ENCODE peak calls at places on chromosome 13, in four cellular contexts. One of them, this sample, is unnamed.
A peak's percentile ranks its signal among the peaks of the same experiment; 100 is the strongest.

GRCh38 chr13:74250738-74251190 is 116.6 kb upstream of the KLF12 start:
- ATAC-seq in K562: no peak
- ATAC-seq in upper lobe of left lung: no peak
- ATAC-seq in A549: no peak
- ATAC-seq in this sample: no peak

GRCh38 chr13:108919036-108919907 is 289.9 kb downstream of the MYO16 start:
- ATAC-seq in upper lobe of left lung: peak; percentile 65
- ATAC-seq in K562: no peak
- ATAC-seq in A549: peak; percentile 81
- ATAC-seq in this sample: no peak

GRCh38 chr13:104525467-104525866 is 1459.2 kb upstream of the SLC10A2 start:
- ATAC-seq in K562: no peak
- ATAC-seq in upper lobe of left lung: no peak
- ATAC-seq in A549: no peak
- ATAC-seq in this sample: no peak

GRCh38 chr13:38086013-38086412 is 216.4 kb upstream of the TRPC4 start:
- ATAC-seq in A549: no peak
- ATAC-seq in K562: no peak
- ATAC-seq in upper lobe of left lung: no peak
- ATAC-seq in this sample: no peak

GRCh38 chr13:101453784-101454201 is 1.3 kb downstream of the ITGBL1 start:
- ATAC-seq in K562: no peak
- ATAC-seq in upper lobe of left lung: no peak
- ATAC-seq in A549: no peak
- ATAC-seq in this sample: no peak

GRCh38 chr13:78035500-78035899 is 116.9 kb upstream of the EDNRB start:
- ATAC-seq in upper lobe of left lung: no peak
- ATAC-seq in K562: no peak
- ATAC-seq in A549: no peak
- ATAC-seq in this sample: peak; percentile 51

GRCh38 chr13:40599722-40600121 is 66.7 kb downstream of the FOXO1 start:
- ATAC-seq in A549: no peak
- ATAC-seq in upper lobe of left lung: no peak
- ATAC-seq in K562: no peak
- ATAC-seq in this sample: no peak

GRCh38 chr13:109275848-109276247 is 510.5 kb downstream of the IRS2 start:
- ATAC-seq in A549: peak; percentile 23
- ATAC-seq in K562: no peak
- ATAC-seq in upper lobe of left lung: no peak
- ATAC-seq in this sample: no peak

GRCh38 chr13:74438911-74439310 is 304.7 kb upstream of the KLF12 start:
- ATAC-seq in upper lobe of left lung: no peak
- ATAC-seq in K562: no peak
- ATAC-seq in A549: no peak
- ATAC-seq in this sample: no peak

GRCh38 chr13:87333599-87333998 is 337.6 kb upstream of the SLITRK5 start:
- ATAC-seq in A549: no peak
- ATAC-seq in upper lobe of left lung: no peak
- ATAC-seq in K562: no peak
- ATAC-seq in this sample: no peak

GRCh38 chr13:112685856-112686255 is 4.0 kb upstream of the ATP11A start:
- ATAC-seq in A549: no peak
- ATAC-seq in K562: no peak
- ATAC-seq in upper lobe of left lung: peak; percentile 68
- ATAC-seq in this sample: no peak

GRCh38 chr13:113351514-113352026 is 12.4 kb downstream of the GRTP1 start:
- ATAC-seq in A549: no peak
- ATAC-seq in upper lobe of left lung: peak; percentile 78
- ATAC-seq in K562: no peak
- ATAC-seq in this sample: peak; percentile 39

DNA sequence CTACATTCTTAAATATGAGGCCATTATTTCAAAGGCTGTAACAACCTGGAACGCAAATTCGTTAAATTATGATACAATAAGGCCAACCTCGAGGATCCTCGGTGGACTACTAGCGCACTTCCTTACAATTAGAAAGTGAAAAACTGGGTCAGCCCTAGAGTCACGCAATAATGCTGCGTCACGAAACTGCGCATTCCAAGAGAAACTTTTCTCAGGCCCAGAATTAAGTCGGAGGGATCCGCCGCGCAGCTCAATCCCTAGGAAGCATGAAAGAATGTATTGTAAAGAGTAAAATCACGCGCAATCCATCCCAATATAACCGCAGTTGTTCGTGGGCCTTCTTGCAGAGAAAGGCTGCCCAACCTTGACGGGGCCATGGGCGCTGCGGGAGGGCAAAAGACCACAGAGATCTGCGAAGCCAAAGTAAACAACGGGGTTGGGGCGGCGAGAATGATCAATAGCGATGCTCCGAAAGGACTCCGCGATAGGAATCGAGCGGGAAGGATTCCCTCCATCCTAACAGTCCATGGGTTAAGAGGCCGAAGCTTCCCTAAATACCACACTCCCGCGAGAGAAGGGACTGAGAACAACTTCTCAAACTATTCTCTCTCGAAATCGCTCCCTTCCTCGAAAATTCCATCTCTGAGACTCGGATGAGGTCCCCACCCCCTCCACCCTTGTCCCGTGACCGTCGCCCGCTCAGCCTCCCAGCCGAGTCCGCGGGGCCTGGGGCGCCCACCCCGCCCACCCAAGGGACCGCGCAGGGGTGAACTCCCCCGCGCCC is 564 bp downstream of the SPART start:
- ATAC-seq in A549: peak; percentile 73
- ATAC-seq in upper lobe of left lung: peak; percentile 80
- ATAC-seq in K562: peak; percentile 75
- ATAC-seq in this sample: peak; percentile 59
- TF ChIP-seq EP300 in A549: no peak
- TF ChIP-seq EP300 in upper lobe of left lung: no peak
- TF ChIP-seq EP300 in K562: no peak
- TF ChIP-seq EP300 in this sample: no peak

GRCh38 chr13:30395192-30396158 is 26.8 kb upstream of the UBE2L5 start:
- ATAC-seq in K562: peak; percentile 75
- ATAC-seq in A549: peak; percentile 88
- ATAC-seq in upper lobe of left lung: peak; percentile 85
- ATAC-seq in this sample: peak; percentile 93

GRCh38 chr13:30401347-30401746 is 20.9 kb upstream of the UBE2L5 start:
- ATAC-seq in K562: no peak
- ATAC-seq in upper lobe of left lung: no peak
- ATAC-seq in A549: no peak
- ATAC-seq in this sample: no peak

GRCh38 chr13:30396434-30397075 is 25.7 kb upstream of the UBE2L5 start:
- ATAC-seq in upper lobe of left lung: no peak
- ATAC-seq in K562: no peak
- ATAC-seq in A549: no peak
- ATAC-seq in this sample: no peak

GRCh38 chr13:30400376-30400775 is 21.9 kb upstream of the UBE2L5 start:
- ATAC-seq in upper lobe of left lung: no peak
- ATAC-seq in K562: no peak
- ATAC-seq in A549: no peak
- ATAC-seq in this sample: no peak

DNA sequence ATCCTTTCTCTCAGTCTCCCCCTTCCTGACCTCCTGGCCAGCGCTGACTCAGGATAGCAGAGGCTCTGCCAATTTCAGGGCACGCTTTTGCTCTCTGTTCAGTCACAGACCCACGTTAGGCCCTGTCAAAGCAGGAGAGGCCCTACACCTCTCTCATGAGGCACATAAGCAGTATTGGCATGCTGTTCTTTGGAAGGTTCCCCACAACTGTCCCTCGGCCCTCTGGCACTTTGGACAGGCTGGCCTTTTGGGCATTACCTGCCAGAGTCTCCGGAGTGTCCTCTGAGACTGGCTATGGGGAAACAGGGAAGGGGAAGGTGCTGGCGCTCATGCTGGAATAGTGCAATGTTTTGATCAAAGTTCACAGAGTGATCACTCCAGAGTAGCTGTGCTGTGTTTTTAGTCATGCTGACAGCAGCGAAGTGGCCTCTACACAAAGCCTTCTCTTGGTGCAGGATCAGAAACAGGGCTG is 23.7 kb upstream of the UBE2L5 start:
- ATAC-seq in A549: no peak
- ATAC-seq in K562: no peak
- ATAC-seq in upper lobe of left lung: no peak
- ATAC-seq in this sample: no peak
- H3K4me3 ChIP-seq in A549: no peak overlapping the region
- H3K4me3 ChIP-seq in K562: no peak overlapping the region
- H3K4me3 ChIP-seq in upper lobe of left lung: no peak overlapping the region
- H3K4me3 ChIP-seq in this sample: no peak overlapping the region

DNA sequence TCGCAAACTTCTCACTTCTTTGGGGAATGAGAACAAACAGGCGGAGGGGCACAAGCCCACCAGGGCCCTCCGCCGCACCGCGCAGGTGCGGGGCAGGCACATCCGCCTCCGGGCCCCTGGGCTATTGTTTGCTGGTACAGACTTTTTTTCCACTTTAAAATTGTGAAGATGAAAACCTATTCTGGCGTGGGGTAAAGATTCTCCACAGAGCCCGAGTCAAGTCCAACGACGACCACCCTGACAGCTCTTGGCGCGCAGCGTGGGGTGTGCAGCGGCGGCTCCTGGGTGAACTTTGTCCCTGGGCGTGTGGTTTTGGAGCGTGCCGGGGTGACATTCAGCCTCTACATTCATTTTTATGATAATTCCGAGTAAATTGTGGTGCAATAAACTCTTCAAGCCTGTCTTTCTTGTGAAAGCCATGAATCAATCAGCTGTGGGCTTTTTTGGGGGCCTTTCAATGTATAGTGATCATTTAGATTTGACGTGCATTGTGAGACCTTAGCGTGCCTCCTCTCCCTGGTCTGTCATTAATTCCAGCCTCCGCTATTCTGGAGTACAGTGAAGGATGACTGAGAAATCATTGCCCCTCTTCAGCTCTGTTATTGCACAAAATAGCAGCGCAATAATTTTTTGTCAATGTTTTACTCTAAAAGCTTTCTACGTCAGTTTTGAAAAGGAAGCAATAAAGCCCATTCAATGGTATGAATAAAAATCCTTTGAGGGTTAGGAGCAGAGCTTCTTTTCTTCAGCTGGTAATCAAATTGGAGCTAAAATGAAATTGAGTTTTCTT is 90.0 kb downstream of the TEX29 start:
- ATAC-seq in A549: no peak
- ATAC-seq in K562: no peak
- ATAC-seq in upper lobe of left lung: no peak
- ATAC-seq in this sample: no peak
- TF ChIP-seq EP300 in A549: no peak
- TF ChIP-seq EP300 in K562: no peak
- TF ChIP-seq EP300 in upper lobe of left lung: no peak
- TF ChIP-seq EP300 in this sample: no peak

DNA sequence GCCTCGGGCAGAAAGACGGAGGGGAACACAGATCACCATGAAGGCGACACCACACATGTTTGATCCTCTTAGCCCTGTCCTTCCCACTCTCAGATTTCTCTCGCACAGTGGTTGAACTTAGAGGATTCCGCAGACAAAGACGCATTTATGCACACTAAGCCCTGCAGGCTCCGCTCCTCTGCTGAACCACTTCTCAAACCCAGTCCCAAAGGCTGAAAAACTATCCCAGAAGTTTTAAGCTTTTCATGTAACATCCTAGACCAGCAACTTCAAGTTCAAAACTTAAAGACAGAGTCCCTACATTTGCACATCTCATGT is 537.3 kb downstream of the EFNB2 start:
- ATAC-seq in upper lobe of left lung: no peak
- ATAC-seq in K562: no peak
- ATAC-seq in A549: no peak
- ATAC-seq in this sample: no peak
- H3K4me3 ChIP-seq in upper lobe of left lung: no peak overlapping the region
- H3K4me3 ChIP-seq in K562: no peak overlapping the region
- H3K4me3 ChIP-seq in A549: no peak overlapping the region
- H3K4me3 ChIP-seq in this sample: no peak overlapping the region

DNA sequence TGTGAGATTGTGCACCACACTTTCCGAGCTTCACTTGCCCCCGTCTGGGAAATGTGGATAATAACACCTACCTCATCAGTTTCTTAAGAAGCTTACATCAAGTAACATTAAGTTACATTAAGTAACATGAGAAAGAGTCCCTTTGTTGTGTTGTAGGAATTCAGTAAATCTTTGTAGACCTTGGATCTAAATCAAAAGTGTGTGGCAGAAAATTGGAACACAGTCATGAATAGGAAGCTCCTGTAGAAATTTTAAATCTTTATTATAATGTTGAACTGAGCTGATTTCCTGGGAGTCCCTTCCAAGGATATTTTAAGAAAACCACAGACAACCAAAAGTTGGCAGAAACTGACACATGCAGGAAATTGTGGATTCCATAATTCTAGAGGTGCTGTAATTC is 5.7 kb upstream of the ENOX1 start:
- ATAC-seq in K562: no peak
- ATAC-seq in upper lobe of left lung: no peak
- ATAC-seq in A549: no peak
- ATAC-seq in this sample: no peak
- TF ChIP-seq EP300 in K562: no peak
- TF ChIP-seq EP300 in upper lobe of left lung: no peak
- TF ChIP-seq EP300 in A549: no peak
- TF ChIP-seq EP300 in this sample: no peak

GRCh38 chr13:49859568-49859967 is 67.1 kb upstream of the KPNA3 start:
- ATAC-seq in upper lobe of left lung: peak; percentile 40
- ATAC-seq in K562: no peak
- ATAC-seq in A549: peak; percentile 80
- ATAC-seq in this sample: peak; percentile 75
- H3K4me3 ChIP-seq in upper lobe of left lung: no peak overlapping the region
- H3K4me3 ChIP-seq in K562: no peak overlapping the region
- H3K4me3 ChIP-seq in A549: no peak overlapping the region
- H3K4me3 ChIP-seq in this sample: no peak overlapping the region

This sample was measured in gastroesophageal sphincter.